ENCODE peak calls at places on chromosomes 11 and 22, in nine cellular contexts. One of them, this sample, is unnamed.

GRCh38 chr22:46891382-46891951 is 129.0 kb downstream of the TBC1D22A start:
- DNase-seq in fibroblast of lung: no peak
- DNase-seq in dermis microvascular lymphatic vessel endothelial cell: no peak
- DNase-seq in ovary: no peak
- DNase-seq in AG09309: no peak
- DNase-seq in Caki2: no peak
- DNase-seq in stimulated activated naive B cell treated with anti-CD40 and anti-IgM and Interleukin-4, amounts not matched to agents 10 μg/mL and 1 μg/mL and 100 μg/mL, for 72 hours: no peak
- DNase-seq in A172: no peak
- DNase-seq in A549: no peak
- DNase-seq in this sample: peak

GRCh38 chr22:29587938-29588699 is 7.2 kb upstream of the NIPSNAP1 start:
- DNase-seq in fibroblast of lung: peak
- DNase-seq in dermis microvascular lymphatic vessel endothelial cell: no peak
- DNase-seq in ovary: no peak
- DNase-seq in AG09309: peak
- DNase-seq in Caki2: peak
- DNase-seq in stimulated activated naive B cell treated with anti-CD40 and anti-IgM and Interleukin-4, amounts not matched to agents 10 μg/mL and 1 μg/mL and 100 μg/mL, for 72 hours: no peak
- DNase-seq in A172: peak
- DNase-seq in A549: peak
- DNase-seq in this sample: peak

GRCh38 chr11:35324981-35325380 is 94.4 kb downstream of the SLC1A2 start:
- DNase-seq in fibroblast of lung: no peak
- DNase-seq in dermis microvascular lymphatic vessel endothelial cell: no peak
- DNase-seq in ovary: no peak
- DNase-seq in AG09309: no peak
- DNase-seq in Caki2: no peak
- DNase-seq in stimulated activated naive B cell treated with anti-CD40 and anti-IgM and Interleukin-4, amounts not matched to agents 10 μg/mL and 1 μg/mL and 100 μg/mL, for 72 hours: no peak
- DNase-seq in A172: no peak
- DNase-seq in A549: no peak
- DNase-seq in this sample: peak

GRCh38 chr11:66789097-66789890 is 53.9 kb upstream of the RCE1 start:
- DNase-seq in fibroblast of lung: no peak
- DNase-seq in dermis microvascular lymphatic vessel endothelial cell: no peak
- DNase-seq in ovary: no peak
- DNase-seq in AG09309: no peak
- DNase-seq in Caki2: peak
- DNase-seq in stimulated activated naive B cell treated with anti-CD40 and anti-IgM and Interleukin-4, amounts not matched to agents 10 μg/mL and 1 μg/mL and 100 μg/mL, for 72 hours: no peak
- DNase-seq in A172: peak
- DNase-seq in A549: no peak
- DNase-seq in this sample: no peak

GRCh38 chr11:71998649-71999310 is at the start of gene IL18BP:
- DNase-seq in fibroblast of lung: no peak
- DNase-seq in dermis microvascular lymphatic vessel endothelial cell: no peak
- DNase-seq in ovary: no peak
- DNase-seq in AG09309: no peak
- DNase-seq in Caki2: no peak
- DNase-seq in stimulated activated naive B cell treated with anti-CD40 and anti-IgM and Interleukin-4, amounts not matched to agents 10 μg/mL and 1 μg/mL and 100 μg/mL, for 72 hours: no peak
- DNase-seq in A172: no peak
- DNase-seq in A549: no peak
- DNase-seq in this sample: no peak

GRCh38 chr11:833114-833791 is 501 bp downstream of the CD151 start:
- DNase-seq in fibroblast of lung: peak
- DNase-seq in dermis microvascular lymphatic vessel endothelial cell: no peak
- DNase-seq in ovary: no peak
- DNase-seq in AG09309: no peak
- DNase-seq in Caki2: peak
- DNase-seq in stimulated activated naive B cell treated with anti-CD40 and anti-IgM and Interleukin-4, amounts not matched to agents 10 μg/mL and 1 μg/mL and 100 μg/mL, for 72 hours: no peak
- DNase-seq in A172: peak
- DNase-seq in A549: peak
- DNase-seq in this sample: peak

GRCh38 chr22:36743591-36744412 is 32.1 kb downstream of the IFT27 start:
- DNase-seq in fibroblast of lung: no peak
- DNase-seq in dermis microvascular lymphatic vessel endothelial cell: no peak
- DNase-seq in ovary: no peak
- DNase-seq in AG09309: no peak
- DNase-seq in Caki2: no peak
- DNase-seq in stimulated activated naive B cell treated with anti-CD40 and anti-IgM and Interleukin-4, amounts not matched to agents 10 μg/mL and 1 μg/mL and 100 μg/mL, for 72 hours: no peak
- DNase-seq in A172: no peak
- DNase-seq in A549: no peak
- DNase-seq in this sample: no peak

GRCh38 chr11:3143136-3143880 is 21.8 kb downstream of the OSBPL5 start:
- DNase-seq in fibroblast of lung: no peak
- DNase-seq in dermis microvascular lymphatic vessel endothelial cell: no peak
- DNase-seq in ovary: no peak
- DNase-seq in AG09309: no peak
- DNase-seq in Caki2: no peak
- DNase-seq in stimulated activated naive B cell treated with anti-CD40 and anti-IgM and Interleukin-4, amounts not matched to agents 10 μg/mL and 1 μg/mL and 100 μg/mL, for 72 hours: no peak
- DNase-seq in A172: no peak
- DNase-seq in A549: no peak
- DNase-seq in this sample: no peak

GRCh38 chr22:36284171-36284571 is 31.2 kb downstream of the APOL1 start:
- DNase-seq in fibroblast of lung: no peak
- DNase-seq in dermis microvascular lymphatic vessel endothelial cell: no peak
- DNase-seq in ovary: no peak
- DNase-seq in AG09309: no peak
- DNase-seq in Caki2: no peak
- DNase-seq in stimulated activated naive B cell treated with anti-CD40 and anti-IgM and Interleukin-4, amounts not matched to agents 10 μg/mL and 1 μg/mL and 100 μg/mL, for 72 hours: no peak
- DNase-seq in A172: no peak
- DNase-seq in A549: no peak
- DNase-seq in this sample: no peak

GRCh38 chr22:29377979-29378378 is 10.4 kb downstream of the AP1B1 start:
- DNase-seq in fibroblast of lung: no peak
- DNase-seq in dermis microvascular lymphatic vessel endothelial cell: no peak
- DNase-seq in ovary: no peak
- DNase-seq in AG09309: no peak
- DNase-seq in Caki2: no peak
- DNase-seq in stimulated activated naive B cell treated with anti-CD40 and anti-IgM and Interleukin-4, amounts not matched to agents 10 μg/mL and 1 μg/mL and 100 μg/mL, for 72 hours: no peak
- DNase-seq in A172: no peak
- DNase-seq in A549: no peak
- DNase-seq in this sample: no peak

GRCh38 chr11:128239224-128239790 is 348.1 kb downstream of the ETS1 start:
- DNase-seq in fibroblast of lung: no peak
- DNase-seq in dermis microvascular lymphatic vessel endothelial cell: no peak
- DNase-seq in ovary: no peak
- DNase-seq in AG09309: no peak
- DNase-seq in Caki2: no peak
- DNase-seq in stimulated activated naive B cell treated with anti-CD40 and anti-IgM and Interleukin-4, amounts not matched to agents 10 μg/mL and 1 μg/mL and 100 μg/mL, for 72 hours: no peak
- DNase-seq in A172: no peak
- DNase-seq in A549: no peak
- DNase-seq in this sample: no peak

GRCh38 chr22:28813772-28814518 is 13.6 kb upstream of the XBP1 start:
- DNase-seq in fibroblast of lung: peak
- DNase-seq in dermis microvascular lymphatic vessel endothelial cell: peak
- DNase-seq in ovary: no peak
- DNase-seq in AG09309: no peak
- DNase-seq in Caki2: no peak
- DNase-seq in stimulated activated naive B cell treated with anti-CD40 and anti-IgM and Interleukin-4, amounts not matched to agents 10 μg/mL and 1 μg/mL and 100 μg/mL, for 72 hours: no peak
- DNase-seq in A172: no peak
- DNase-seq in A549: peak
- DNase-seq in this sample: no peak

GRCh38 chr11:704799-705645 is 1.0 kb upstream of the EPS8L2 start:
- DNase-seq in fibroblast of lung: no peak
- DNase-seq in dermis microvascular lymphatic vessel endothelial cell: no peak
- DNase-seq in ovary: no peak
- DNase-seq in AG09309: no peak
- DNase-seq in Caki2: peak
- DNase-seq in stimulated activated naive B cell treated with anti-CD40 and anti-IgM and Interleukin-4, amounts not matched to agents 10 μg/mL and 1 μg/mL and 100 μg/mL, for 72 hours: no peak
- DNase-seq in A172: no peak
- DNase-seq in A549: peak
- DNase-seq in this sample: peak

GRCh38 chr22:38490915-38491314 is 15.2 kb downstream of the DDX17 start:
- DNase-seq in fibroblast of lung: peak
- DNase-seq in dermis microvascular lymphatic vessel endothelial cell: peak
- DNase-seq in ovary: peak
- DNase-seq in AG09309: no peak
- DNase-seq in Caki2: peak
- DNase-seq in stimulated activated naive B cell treated with anti-CD40 and anti-IgM and Interleukin-4, amounts not matched to agents 10 μg/mL and 1 μg/mL and 100 μg/mL, for 72 hours: no peak
- DNase-seq in A172: peak
- DNase-seq in A549: peak
- DNase-seq in this sample: peak

GRCh38 chr11:132821027-132821426 is 711.3 kb downstream of the OPCML start:
- DNase-seq in fibroblast of lung: no peak
- DNase-seq in dermis microvascular lymphatic vessel endothelial cell: no peak
- DNase-seq in ovary: no peak
- DNase-seq in AG09309: no peak
- DNase-seq in Caki2: no peak
- DNase-seq in stimulated activated naive B cell treated with anti-CD40 and anti-IgM and Interleukin-4, amounts not matched to agents 10 μg/mL and 1 μg/mL and 100 μg/mL, for 72 hours: no peak
- DNase-seq in A172: no peak
- DNase-seq in A549: no peak
- DNase-seq in this sample: no peak

GRCh38 chr11:44264126-44264749 is 45.7 kb downstream of the ALX4 start:
- DNase-seq in fibroblast of lung: no peak
- DNase-seq in dermis microvascular lymphatic vessel endothelial cell: no peak
- DNase-seq in ovary: no peak
- DNase-seq in AG09309: no peak
- DNase-seq in Caki2: no peak
- DNase-seq in stimulated activated naive B cell treated with anti-CD40 and anti-IgM and Interleukin-4, amounts not matched to agents 10 μg/mL and 1 μg/mL and 100 μg/mL, for 72 hours: no peak
- DNase-seq in A172: no peak
- DNase-seq in A549: no peak
- DNase-seq in this sample: no peak

GRCh38 chr22:47123006-47123826 is 360.8 kb downstream of the TBC1D22A start:
- DNase-seq in fibroblast of lung: no peak
- DNase-seq in dermis microvascular lymphatic vessel endothelial cell: no peak
- DNase-seq in ovary: no peak
- DNase-seq in AG09309: no peak
- DNase-seq in Caki2: no peak
- DNase-seq in stimulated activated naive B cell treated with anti-CD40 and anti-IgM and Interleukin-4, amounts not matched to agents 10 μg/mL and 1 μg/mL and 100 μg/mL, for 72 hours: no peak
- DNase-seq in A172: no peak
- DNase-seq in A549: no peak
- DNase-seq in this sample: no peak

GRCh38 chr11:126185200-126186030 is 26.0 kb downstream of the RPUSD4 start:
- DNase-seq in fibroblast of lung: no peak
- DNase-seq in dermis microvascular lymphatic vessel endothelial cell: no peak
- DNase-seq in ovary: no peak
- DNase-seq in AG09309: no peak
- DNase-seq in Caki2: no peak
- DNase-seq in stimulated activated naive B cell treated with anti-CD40 and anti-IgM and Interleukin-4, amounts not matched to agents 10 μg/mL and 1 μg/mL and 100 μg/mL, for 72 hours: no peak
- DNase-seq in A172: no peak
- DNase-seq in A549: no peak
- DNase-seq in this sample: no peak

GRCh38 chr11:63761870-63762661 is 6.5 kb downstream of the ZFTA start:
- DNase-seq in fibroblast of lung: peak
- DNase-seq in dermis microvascular lymphatic vessel endothelial cell: no peak
- DNase-seq in ovary: peak
- DNase-seq in AG09309: no peak
- DNase-seq in Caki2: no peak
- DNase-seq in stimulated activated naive B cell treated with anti-CD40 and anti-IgM and Interleukin-4, amounts not matched to agents 10 μg/mL and 1 μg/mL and 100 μg/mL, for 72 hours: no peak
- DNase-seq in A172: no peak
- DNase-seq in A549: no peak
- DNase-seq in this sample: peak

GRCh38 chr22:17303840-17304779 is 65.2 kb upstream of the CECR2 start:
- DNase-seq in fibroblast of lung: no peak
- DNase-seq in dermis microvascular lymphatic vessel endothelial cell: no peak
- DNase-seq in ovary: no peak
- DNase-seq in AG09309: no peak
- DNase-seq in Caki2: no peak
- DNase-seq in stimulated activated naive B cell treated with anti-CD40 and anti-IgM and Interleukin-4, amounts not matched to agents 10 μg/mL and 1 μg/mL and 100 μg/mL, for 72 hours: peak
- DNase-seq in A172: no peak
- DNase-seq in A549: no peak
- DNase-seq in this sample: no peak

This sample was measured in astrocyte of the hippocampus.